ENCODE peak calls at places on chromosomes 16 and 17, in ten cellular contexts. D, T, B, O, Q, Z, L, Y, S and H are unnamed samples.
A peak's percentile ranks its signal among the peaks of the same experiment; 100 is the strongest.

GRCh38 chr17:57109393-57110151 is 24.5 kb downstream of the AKAP1 start:
- DNase-seq in B (no peak), O (no peak), D (no peak), Y (no peak), Q (no peak), Z (no peak), L (no peak), S (no peak), T (no peak), H (no peak)

GRCh38 chr17:16506188-16506587 is 14.2 kb upstream of the LRRC75A start:
- DNase-seq in O (no peak), L (peak; percentile 28), D (no peak), Y (no peak), B (no peak), Q (no peak), Z (no peak), S (no peak), T (no peak), H (no peak)

GRCh38 chr16:77833906-77834599 is 45.7 kb downstream of the VAT1L start:
- DNase-seq in Q (peak; percentile 25), L (no peak), T (no peak), B (no peak), Z (no peak), O (peak; percentile 70), D (no peak), S (peak; percentile 32), Y (no peak), H (peak; percentile 79)

GRCh38 chr16:88719267-88719932 is 13.1 kb downstream of the CTU2 start:
- DNase-seq in O (no peak), Z (no peak), D (no peak), L (peak; percentile 84), Q (no peak), B (no peak), Y (no peak), T (peak; percentile 85), S (no peak), H (no peak)

GRCh38 chr16:49419016-49419415 is 45.4 kb downstream of the C16orf78 start:
- DNase-seq in Y (no peak), T (no peak), Z (no peak), D (no peak), L (no peak), O (no peak), S (no peak), B (no peak), Q (no peak), H (no peak)

GRCh38 chr17:83196088-83196765 is 116.8 kb downstream of the METRNL start:
- DNase-seq in L (peak; percentile 77), Y (no peak), Q (peak; percentile 60), B (no peak), D (no peak), S (peak; percentile 92), O (no peak), T (no peak), Z (no peak), H (peak; percentile 57)

GRCh38 chr17:47822785-47823184 is 1.2 kb upstream of the OSBPL7 start:
- DNase-seq in S (no peak), D (no peak), Q (no peak), O (no peak), L (no peak), Y (no peak), T (no peak), Z (no peak), B (no peak), H (no peak)

GRCh38 chr17:82028966-82029365 is 2.5 kb upstream of the RAC3 start:
- DNase-seq in O (no peak), D (no peak), B (no peak), L (no peak), Z (no peak), T (no peak), Q (no peak), Y (no peak), S (no peak), H (no peak)

GRCh38 chr17:9677411-9677810 is 32.1 kb downstream of the USP43 start:
- DNase-seq in Y (no peak), S (no peak), Q (no peak), O (no peak), Z (no peak), L (no peak), B (no peak), T (no peak), D (no peak), H (no peak)

GRCh38 chr17:74006366-74006765 is 197.1 kb upstream of the RPL38 start:
- DNase-seq in B (no peak), Q (no peak), Y (no peak), L (no peak), S (no peak), Z (no peak), D (no peak), O (no peak), T (no peak), H (no peak)

GRCh38 chr16:70778901-70779309 is 22.1 kb downstream of the VAC14 start:
- DNase-seq in Z (no peak), Y (peak; percentile 92), O (peak; percentile 67), T (no peak), S (peak; percentile 91), D (no peak), L (peak; percentile 90), Q (peak; percentile 94), B (no peak), H (peak; percentile 76)

GRCh38 chr17:65455154-65455971 is 106.1 kb downstream of the AXIN2 start:
- DNase-seq in B (no peak), S (no peak), L (no peak), D (no peak), T (no peak), Q (no peak), O (no peak), Y (no peak), Z (no peak), H (no peak)

GRCh38 chr16:30903002-30903401 is 6.6 kb downstream of the CTF1 start:
- DNase-seq in Q (no peak), B (no peak), L (no peak), T (no peak), D (no peak), S (no peak), Z (no peak), O (no peak), Y (no peak), H (no peak)

GRCh38 chr17:63706346-63707102 is 6.6 kb upstream of the LIMD2 start:
- DNase-seq in Q (no peak), D (no peak), O (no peak), Y (no peak), L (no peak), T (no peak), Z (no peak), S (no peak), B (no peak), H (no peak)

GRCh38 chr17:81292450-81292849 is 2.7 kb downstream of the SLC38A10 start:
- DNase-seq in Z (no peak), Q (no peak), S (no peak), O (no peak), Y (no peak), L (no peak), D (no peak), B (no peak), T (no peak), H (no peak)

GRCh38 chr17:47603830-47604229 is 45.9 kb upstream of the KPNB1 start:
- DNase-seq in B (no peak), T (no peak), Y (no peak), Q (peak; percentile 36), D (no peak), Z (no peak), L (no peak), O (no peak), S (peak; percentile 18), H (no peak)

GRCh38 chr17:35240861-35241260 is 2.0 kb upstream of the SLFN5 start:
- DNase-seq in Z (no peak), T (no peak), Q (no peak), S (no peak), D (no peak), Y (no peak), O (no peak), B (no peak), L (no peak), H (no peak)

GRCh38 chr16:85306793-85307551 is 194.7 kb upstream of the CIBAR2 start:
- DNase-seq in D (no peak), Z (no peak), T (no peak), Y (no peak), Q (no peak), L (no peak), S (no peak), O (no peak), B (no peak), H (no peak)